ENCODE peak calls at places on chromosomes 1 and 21, in five cellular contexts. One of them, this sample, is unnamed.

GRCh38 chr1:16614361-16615252 is 1.2 kb upstream of the NBPF1 start:
- DNase-seq in heart right ventricle: no peak
- DNase-seq in tibial artery: peak; percentile 42
- DNase-seq in fibroblast of lung: no peak
- DNase-seq in aorta: peak; percentile 39
- DNase-seq in this sample: no peak

GRCh38 chr1:203650012-203650836 is 23.6 kb downstream of the ATP2B4 start:
- DNase-seq in heart right ventricle: peak; percentile 70
- DNase-seq in fibroblast of lung: peak; percentile 60
- DNase-seq in aorta: peak; percentile 71
- DNase-seq in tibial artery: peak; percentile 51
- DNase-seq in this sample: peak; percentile 45

GRCh38 chr1:246782120-246782900 is 58.1 kb downstream of the SCCPDH start:
- DNase-seq in aorta: peak; percentile 61
- DNase-seq in fibroblast of lung: peak; percentile 93
- DNase-seq in heart right ventricle: peak; percentile 50
- DNase-seq in tibial artery: no peak
- DNase-seq in this sample: peak; percentile 96

GRCh38 chr1:58116284-58116683 is 430.2 kb downstream of the OMA1 start:
- DNase-seq in fibroblast of lung: no peak
- DNase-seq in tibial artery: no peak
- DNase-seq in heart right ventricle: no peak
- DNase-seq in aorta: no peak
- DNase-seq in this sample: no peak

GRCh38 chr1:153533689-153534201 is 2.0 kb downstream of the S100A6 start:
- DNase-seq in aorta: peak; percentile 85
- DNase-seq in tibial artery: peak; percentile 84
- DNase-seq in heart right ventricle: no peak
- DNase-seq in fibroblast of lung: peak; percentile 87
- DNase-seq in this sample: peak; percentile 96

GRCh38 chr1:185104083-185104482 is 52.7 kb downstream of the TRMT1L start:
- DNase-seq in tibial artery: no peak
- DNase-seq in aorta: no peak
- DNase-seq in fibroblast of lung: no peak
- DNase-seq in heart right ventricle: no peak
- DNase-seq in this sample: no peak

GRCh38 chr1:14259191-14259757 is 339.2 kb upstream of the KAZN start:
- DNase-seq in aorta: peak; percentile 71
- DNase-seq in fibroblast of lung: peak; percentile 83
- DNase-seq in heart right ventricle: peak; percentile 77
- DNase-seq in tibial artery: peak; percentile 87
- DNase-seq in this sample: peak; percentile 82

GRCh38 chr21:8990326-8991087 is 1530.9 kb upstream of the TPTE start:
- DNase-seq in heart right ventricle: no peak
- DNase-seq in aorta: no peak
- DNase-seq in fibroblast of lung: no peak
- DNase-seq in tibial artery: no peak
- DNase-seq in this sample: no peak

GRCh38 chr1:189673223-189673622 is 804.4 kb downstream of the BRINP3 start:
- DNase-seq in heart right ventricle: no peak
- DNase-seq in fibroblast of lung: no peak
- DNase-seq in aorta: no peak
- DNase-seq in tibial artery: no peak
- DNase-seq in this sample: no peak

GRCh38 chr1:172427191-172427590 is 6.7 kb downstream of the C1orf105 start:
- DNase-seq in tibial artery: no peak
- DNase-seq in aorta: no peak
- DNase-seq in heart right ventricle: no peak
- DNase-seq in fibroblast of lung: no peak
- DNase-seq in this sample: no peak

GRCh38 chr21:16837319-16837718 is 675.5 kb upstream of the CXADR start:
- DNase-seq in aorta: no peak
- DNase-seq in heart right ventricle: no peak
- DNase-seq in tibial artery: no peak
- DNase-seq in fibroblast of lung: peak; percentile 41
- DNase-seq in this sample: peak; percentile 18

GRCh38 chr1:64508521-64509096 is 38.7 kb downstream of the CACHD1 start:
- DNase-seq in tibial artery: no peak
- DNase-seq in fibroblast of lung: no peak
- DNase-seq in aorta: no peak
- DNase-seq in heart right ventricle: no peak
- DNase-seq in this sample: no peak

GRCh38 chr1:198443374-198444233 is 96.9 kb downstream of the ATP6V1G3 start:
- DNase-seq in aorta: no peak
- DNase-seq in fibroblast of lung: peak; percentile 93
- DNase-seq in tibial artery: no peak
- DNase-seq in heart right ventricle: no peak
- DNase-seq in this sample: peak; percentile 97

GRCh38 chr1:109877320-109877771 is 33.3 kb upstream of the CSF1 start:
- DNase-seq in heart right ventricle: peak; percentile 68
- DNase-seq in aorta: peak; percentile 86
- DNase-seq in fibroblast of lung: peak; percentile 93
- DNase-seq in tibial artery: peak; percentile 77
- DNase-seq in this sample: peak; percentile 95

GRCh38 chr1:234871710-234872262 is 256.9 kb downstream of the TOMM20 start:
- DNase-seq in heart right ventricle: no peak
- DNase-seq in tibial artery: no peak
- DNase-seq in fibroblast of lung: no peak
- DNase-seq in aorta: no peak
- DNase-seq in this sample: peak; percentile 74

GRCh38 chr1:18529714-18530113 is 49.0 kb downstream of the KLHDC7A start:
- DNase-seq in aorta: no peak
- DNase-seq in fibroblast of lung: no peak
- DNase-seq in tibial artery: no peak
- DNase-seq in heart right ventricle: no peak
- DNase-seq in this sample: no peak

GRCh38 chr1:14476170-14476955 is 122.1 kb upstream of the KAZN start:
- DNase-seq in fibroblast of lung: no peak
- DNase-seq in heart right ventricle: no peak
- DNase-seq in tibial artery: no peak
- DNase-seq in aorta: no peak
- DNase-seq in this sample: peak; percentile 38

GRCh38 chr1:240000634-240001033 is 91.0 kb upstream of the FMN2 start:
- DNase-seq in heart right ventricle: no peak
- DNase-seq in tibial artery: no peak
- DNase-seq in fibroblast of lung: peak; percentile 86
- DNase-seq in aorta: no peak
- DNase-seq in this sample: peak; percentile 91

GRCh38 chr1:114720492-114720891 is 3.9 kb upstream of the NRAS start:
- DNase-seq in fibroblast of lung: no peak
- DNase-seq in aorta: no peak
- DNase-seq in tibial artery: no peak
- DNase-seq in heart right ventricle: no peak
- DNase-seq in this sample: no peak

GRCh38 chr1:23793018-23793781 is 2.3 kb downstream of the LYPLA2 start:
- DNase-seq in aorta: no peak
- DNase-seq in heart right ventricle: no peak
- DNase-seq in fibroblast of lung: peak; percentile 32
- DNase-seq in tibial artery: no peak
- DNase-seq in this sample: peak; percentile 60

GRCh38 chr21:45297869-45298268 is 10.2 kb upstream of the POFUT2 start:
- DNase-seq in heart right ventricle: no peak
- DNase-seq in tibial artery: no peak
- DNase-seq in aorta: no peak
- DNase-seq in fibroblast of lung: no peak
- DNase-seq in this sample: no peak

GRCh38 chr21:45129231-45129923 is 55.0 kb downstream of the ADARB1 start:
- DNase-seq in tibial artery: no peak
- DNase-seq in aorta: peak; percentile 69
- DNase-seq in heart right ventricle: peak; percentile 55
- DNase-seq in fibroblast of lung: no peak
- DNase-seq in this sample: peak; percentile 44

GRCh38 chr1:156488566-156489165 is 11.9 kb downstream of the MEF2D start:
- DNase-seq in aorta: no peak
- DNase-seq in heart right ventricle: no peak
- DNase-seq in tibial artery: no peak
- DNase-seq in fibroblast of lung: no peak
- DNase-seq in this sample: no peak

GRCh38 chr21:46048926-46049889 is 48.7 kb upstream of the COL6A2 start:
- DNase-seq in fibroblast of lung: peak; percentile 100
- DNase-seq in heart right ventricle: peak; percentile 84
- DNase-seq in aorta: peak; percentile 89
- DNase-seq in tibial artery: peak; percentile 92
- DNase-seq in this sample: peak; percentile 100

GRCh38 chr1:27018316-27018715 is 5.7 kb upstream of the TENT5B start:
- DNase-seq in aorta: no peak
- DNase-seq in heart right ventricle: no peak
- DNase-seq in tibial artery: no peak
- DNase-seq in fibroblast of lung: no peak
- DNase-seq in this sample: no peak

GRCh38 chr1:11629626-11630025 is 24.6 kb downstream of the FBXO2 start:
- DNase-seq in tibial artery: no peak
- DNase-seq in fibroblast of lung: no peak
- DNase-seq in aorta: no peak
- DNase-seq in heart right ventricle: no peak
- DNase-seq in this sample: peak; percentile 25

GRCh38 chr1:48530727-48531351 is 58.8 kb upstream of the SPATA6 start:
- DNase-seq in fibroblast of lung: peak; percentile 59
- DNase-seq in tibial artery: no peak
- DNase-seq in aorta: peak; percentile 51
- DNase-seq in heart right ventricle: peak; percentile 16
- DNase-seq in this sample: peak; percentile 47

GRCh38 chr21:46179708-46180078 is 4.6 kb downstream of the SPATC1L start:
- DNase-seq in fibroblast of lung: no peak
- DNase-seq in heart right ventricle: peak; percentile 11
- DNase-seq in tibial artery: no peak
- DNase-seq in aorta: peak; percentile 46
- DNase-seq in this sample: no peak

GRCh38 chr1:110255388-110255787 is 45.3 kb downstream of the KCNC4 start:
- DNase-seq in aorta: no peak
- DNase-seq in tibial artery: no peak
- DNase-seq in fibroblast of lung: no peak
- DNase-seq in heart right ventricle: no peak
- DNase-seq in this sample: no peak

GRCh38 chr1:109639841-109640184 is 16.1 kb upstream of the GSTM4 start:
- DNase-seq in aorta: no peak
- DNase-seq in fibroblast of lung: no peak
- DNase-seq in tibial artery: no peak
- DNase-seq in heart right ventricle: no peak
- DNase-seq in this sample: no peak

GRCh38 chr1:66282343-66282852 is 251.6 kb upstream of the SGIP1 start:
- DNase-seq in tibial artery: no peak
- DNase-seq in aorta: peak; percentile 54
- DNase-seq in fibroblast of lung: peak; percentile 59
- DNase-seq in heart right ventricle: no peak
- DNase-seq in this sample: peak; percentile 88
- H3K4me3 ChIP-seq in tibial artery: no peak overlapping the region
- H3K4me3 ChIP-seq in aorta: no peak overlapping the region
- H3K4me3 ChIP-seq in fibroblast of lung: no peak overlapping the region
- H3K4me3 ChIP-seq in heart right ventricle: no peak overlapping the region
- H3K4me3 ChIP-seq in this sample: no peak overlapping the region

GRCh38 chr1:116990612-116991151 is 10.9 kb upstream of the CD101 start:
- DNase-seq in heart right ventricle: peak; percentile 85
- DNase-seq in fibroblast of lung: peak; percentile 76
- DNase-seq in tibial artery: peak; percentile 77
- DNase-seq in aorta: peak; percentile 91
- DNase-seq in this sample: peak; percentile 99
- H3K4me3 ChIP-seq in heart right ventricle: no peak overlapping the region
- H3K4me3 ChIP-seq in fibroblast of lung: no peak overlapping the region
- H3K4me3 ChIP-seq in tibial artery: no peak overlapping the region
- H3K4me3 ChIP-seq in aorta: no peak overlapping the region
- H3K4me3 ChIP-seq in this sample: no peak overlapping the region

GRCh38 chr1:205127646-205128045 is 5.9 kb upstream of the RBBP5 start:
- DNase-seq in heart right ventricle: no peak
- DNase-seq in fibroblast of lung: no peak
- DNase-seq in tibial artery: no peak
- DNase-seq in aorta: no peak
- DNase-seq in this sample: no peak

GRCh38 chr1:205124726-205125125 is 2.9 kb upstream of the RBBP5 start:
- DNase-seq in heart right ventricle: no peak
- DNase-seq in fibroblast of lung: no peak
- DNase-seq in tibial artery: no peak
- DNase-seq in aorta: no peak
- DNase-seq in this sample: no peak

GRCh38 chr1:205118810-205119209 is 3.0 kb downstream of the RBBP5 start:
- DNase-seq in tibial artery: no peak
- DNase-seq in heart right ventricle: no peak
- DNase-seq in aorta: no peak
- DNase-seq in fibroblast of lung: no peak
- DNase-seq in this sample: no peak

GRCh38 chr1:205121660-205122488 is at the start of gene RBBP5:
- DNase-seq in aorta: peak; percentile 97
- DNase-seq in tibial artery: peak; percentile 94
- DNase-seq in heart right ventricle: peak; percentile 94
- DNase-seq in fibroblast of lung: peak; percentile 99
- DNase-seq in this sample: peak; percentile 98

GRCh38 chr1:205122489-205122882 is 708 bp upstream of the RBBP5 start:
- DNase-seq in fibroblast of lung: no peak
- DNase-seq in tibial artery: no peak
- DNase-seq in aorta: no peak
- DNase-seq in heart right ventricle: no peak
- DNase-seq in this sample: no peak
- H3K4me3 ChIP-seq in fibroblast of lung: peak overlapping the region; percentile 100
- H3K4me3 ChIP-seq in tibial artery: peak overlapping the region; percentile 76
- H3K4me3 ChIP-seq in aorta: peak overlapping the region; percentile 53
- H3K4me3 ChIP-seq in heart right ventricle: peak overlapping the region; percentile 13
- H3K4me3 ChIP-seq in this sample: peak overlapping the region; percentile 97

GRCh38 chr1:227317541-227318002 is 720 bp downstream of the CDC42BPA start:
- DNase-seq in heart right ventricle: peak; percentile 25
- DNase-seq in tibial artery: peak; percentile 29
- DNase-seq in fibroblast of lung: peak; percentile 73
- DNase-seq in aorta: peak; percentile 51
- DNase-seq in this sample: peak; percentile 68

GRCh38 chr1:227316456-227316855 is 1.8 kb downstream of the CDC42BPA start:
- DNase-seq in aorta: no peak
- DNase-seq in heart right ventricle: no peak
- DNase-seq in tibial artery: no peak
- DNase-seq in fibroblast of lung: no peak
- DNase-seq in this sample: no peak

GRCh38 chr1:227315500-227316346 is 2.6 kb downstream of the CDC42BPA start:
- DNase-seq in heart right ventricle: no peak
- DNase-seq in tibial artery: peak; percentile 49
- DNase-seq in aorta: no peak
- DNase-seq in fibroblast of lung: peak; percentile 84
- DNase-seq in this sample: peak; percentile 80

GRCh38 chr1:227318003-227318851 is at the start of gene CDC42BPA:
- DNase-seq in fibroblast of lung: peak; percentile 88
- DNase-seq in tibial artery: peak; percentile 82
- DNase-seq in aorta: peak; percentile 89
- DNase-seq in heart right ventricle: peak; percentile 87
- DNase-seq in this sample: peak; percentile 80

GRCh38 chr1:227316941-227317540 is 1.3 kb downstream of the CDC42BPA start:
- DNase-seq in heart right ventricle: no peak
- DNase-seq in tibial artery: no peak
- DNase-seq in fibroblast of lung: peak; percentile 36
- DNase-seq in aorta: no peak
- DNase-seq in this sample: peak; percentile 47
- H3K4me3 ChIP-seq in heart right ventricle: peak overlapping the region; percentile 78
- H3K4me3 ChIP-seq in tibial artery: peak overlapping the region; percentile 94
- H3K4me3 ChIP-seq in fibroblast of lung: peak overlapping the region; percentile 94
- H3K4me3 ChIP-seq in aorta: peak overlapping the region; percentile 97
- H3K4me3 ChIP-seq in this sample: peak overlapping the region; percentile 59

This sample was measured in fibroblast of mammary gland.